ENCODE peak calls at places on chromosome X, in six cellular contexts. K is H1, C is HepG2, J is GM12878, R is K562, P is GM12891. U is an unnamed sample.

GRCh38 chrX:151458824-151459223 is 61.8 kb downstream of the VMA21 start:
- DNase-seq in R (no peak), K (no peak), P (no peak), C (peak; percentile 2), J (no peak), U (no peak)

GRCh38 chrX:10398271-10398670 is 222.1 kb downstream of the MID1 start:
- DNase-seq in K (no peak), R (no peak), C (no peak), P (no peak), J (no peak), U (no peak)

GRCh38 chrX:75522565-75523411 is at the start of gene ZDHHC15:
- DNase-seq in C (no peak), J (peak; percentile 13), R (no peak), K (peak; percentile 27), P (no peak), U (no peak)

GRCh38 chrX:24034485-24034884 is 7.5 kb upstream of the KLHL15 start:
- DNase-seq in K (no peak), R (no peak), P (no peak), J (no peak), C (no peak), U (no peak)

GRCh38 chrX:50769389-50770063 is 44.5 kb downstream of the SHROOM4 start:
- DNase-seq in C (no peak), K (no peak), J (no peak), P (no peak), R (no peak), U (no peak)

GRCh38 chrX:87005885-87006284 is 511.7 kb upstream of the KLHL4 start:
- DNase-seq in C (no peak), P (no peak), R (no peak), K (no peak), J (no peak), U (no peak)

GRCh38 chrX:38664285-38664684 is 102.9 kb downstream of the TSPAN7 start:
- DNase-seq in J (no peak), C (peak; percentile 13), K (no peak), P (no peak), R (peak; percentile 39), U (no peak)

GRCh38 chrX:11367609-11368430 is 74.6 kb downstream of the AMELX start:
- DNase-seq in P (no peak), K (no peak), C (no peak), R (peak; percentile 70), J (no peak), U (no peak)

GRCh38 chrX:124986284-124986683 is 333.4 kb upstream of the TEX13C start:
- DNase-seq in J (no peak), R (no peak), K (no peak), C (no peak), P (no peak), U (no peak)

GRCh38 chrX:154750301-154751120 is at the start of gene GAB3:
- DNase-seq in C (no peak), J (no peak), P (no peak), R (no peak), K (no peak), U (peak; percentile 26)

GRCh38 chrX:133390647-133391046 is 24.6 kb downstream of the GPC4 start:
- DNase-seq in C (no peak), K (no peak), P (no peak), R (no peak), J (no peak), U (no peak)

GRCh38 chrX:77930581-77930980 is 20.1 kb downstream of the ATP7A start:
- DNase-seq in J (no peak), C (no peak), R (no peak), P (no peak), K (no peak), U (no peak)

GRCh38 chrX:30181353-30181752 is 34.0 kb upstream of the MAGEB2 start:
- DNase-seq in R (no peak), C (no peak), P (no peak), J (no peak), K (no peak), U (no peak)

GRCh38 chrX:31706456-31706855 is 634.6 kb upstream of the FTHL17 start:
- DNase-seq in P (no peak), R (no peak), C (no peak), J (no peak), K (no peak), U (no peak)

GRCh38 chrX:64206556-64207162 is 1.2 kb upstream of the AMER1 start:
- DNase-seq in K (no peak), C (no peak), R (no peak), J (no peak), P (no peak), U (no peak)

GRCh38 chrX:371907-372306 is 14.8 kb downstream of the PPP2R3B start:
- DNase-seq in P (no peak), C (no peak), R (no peak), J (no peak), K (no peak), U (no peak)

GRCh38 chrX:17413228-17413627 is 38.2 kb downstream of the NHS start:
- DNase-seq in P (no peak), R (no peak), C (no peak), K (no peak), J (no peak), U (no peak)

GRCh38 chrX:10989386-10989785 is 121.7 kb upstream of the HCCS start:
- DNase-seq in K (no peak), J (no peak), R (no peak), C (no peak), P (no peak), U (no peak)

GRCh38 chrX:13194291-13195103 is 125.4 kb downstream of the ATXN3L start:
- DNase-seq in J (no peak), C (no peak), P (no peak), K (no peak), R (no peak), U (no peak)

GRCh38 chrX:2696698-2697215 is 5.7 kb downstream of the CD99 start:
- DNase-seq in R (no peak), C (no peak), K (no peak), J (peak; percentile 92), P (peak; percentile 42), U (no peak)

GRCh38 chrX:152632445-152633097 is 5.1 kb upstream of the GABRQ start:
- DNase-seq in P (no peak), R (peak; percentile 44), J (no peak), C (peak; percentile 8), K (no peak), U (no peak)

GRCh38 chrX:19882066-19882775 is 5.2 kb downstream of the SH3KBP1 start:
- DNase-seq in C (no peak), R (no peak), K (no peak), P (no peak), J (no peak), U (no peak)

GRCh38 chrX:142637206-142637605 is 388.5 kb upstream of the SPANXN4 start:
- DNase-seq in J (no peak), K (no peak), C (no peak), R (no peak), P (no peak), U (no peak)

GRCh38 chrX:47224266-47224895 is 5.9 kb downstream of the CDK16 start:
- DNase-seq in K (no peak), C (no peak), R (no peak), J (no peak), P (no peak), U (no peak)

GRCh38 chrX:47568656-47569295 is 7.8 kb downstream of the ARAF start:
- DNase-seq in K (no peak), R (no peak), P (no peak), C (peak; percentile 16), J (no peak), U (no peak)

GRCh38 chrX:70508296-70508911 is 63.8 kb downstream of the DLG3 start:
- DNase-seq in R (no peak), C (peak; percentile 44), K (no peak), J (no peak), P (no peak), U (no peak)

GRCh38 chrX:150365953-150366911 is 3.1 kb downstream of the MAMLD1 start:
- DNase-seq in R (peak; percentile 31), P (no peak), K (no peak), J (no peak), C (no peak), U (no peak)

GRCh38 chrX:21181232-21181853 is 192.9 kb upstream of the CNKSR2 start:
- DNase-seq in P (no peak), J (no peak), C (no peak), R (no peak), K (no peak), U (no peak)
- TF ChIP-seq POLR2AphosphoS5 in P (no peak), J (no peak), C (no peak), R (no peak), K (no peak), U (no peak)

DNA sequence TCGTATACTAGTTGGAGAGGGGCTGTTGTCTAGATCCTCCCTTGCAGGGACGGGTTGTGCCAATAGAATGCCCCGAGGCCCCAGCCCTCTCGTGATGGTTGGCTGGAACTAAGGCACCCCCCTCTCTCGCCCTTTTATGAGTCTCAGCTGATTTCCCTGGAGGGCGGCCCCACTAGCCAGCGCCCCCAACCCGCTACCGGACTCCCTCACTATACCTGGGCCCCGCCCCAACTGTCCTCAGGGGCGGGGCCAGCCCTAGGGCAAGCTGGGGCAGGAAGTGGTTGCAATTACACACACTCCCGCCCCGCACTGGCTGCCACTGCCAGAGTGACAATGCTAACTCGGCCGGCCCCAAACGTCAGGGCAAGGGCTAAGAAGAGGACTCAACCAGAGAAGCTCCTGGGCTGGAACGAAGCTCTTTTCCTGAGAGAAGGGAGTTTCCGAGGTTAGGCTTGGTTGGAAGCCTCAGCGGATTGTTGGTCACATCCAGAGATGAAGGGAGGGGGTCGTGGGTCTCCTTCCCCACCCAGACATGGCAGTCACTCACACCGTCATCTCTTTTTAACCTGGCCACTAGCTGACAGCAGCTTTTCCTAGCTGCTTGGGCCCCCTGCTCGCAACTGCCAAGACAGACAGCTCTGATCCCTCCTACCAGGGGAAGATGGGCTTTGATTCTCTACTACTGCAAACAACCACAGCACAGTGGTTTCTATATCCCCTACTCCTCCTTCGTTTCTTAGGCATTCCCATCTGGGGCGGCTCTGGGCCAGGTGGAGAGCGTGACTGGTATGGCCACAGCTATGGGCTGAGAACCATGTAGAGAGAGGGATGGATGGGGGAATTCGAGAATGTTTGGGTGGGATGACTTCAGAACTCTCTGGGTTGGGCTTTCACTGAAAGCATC is 21.0 kb upstream of the BCORL1 start:
- DNase-seq in C (peak; percentile 44), K (no peak), R (peak; percentile 89), P (peak; percentile 61), J (peak; percentile 17), U (peak; percentile 75)
- TF ChIP-seq POLR2A in C (no peak), K (no peak), R (peak; percentile 89), P (no peak), J (peak; percentile 78), U (peak; percentile 51)

GRCh38 chrX:1476682-1477081 is 24.0 kb upstream of the ASMTL start:
- DNase-seq in R (no peak), C (no peak), J (no peak), P (no peak), K (no peak), U (no peak)
- TF ChIP-seq TAF1 in R (no peak), C (no peak), J (no peak), P (no peak), K (no peak), U (no peak)

GRCh38 chrX:55452825-55453124 is 848 bp downstream of the MAGEH1 start:
- DNase-seq in P (no peak), J (no peak), R (no peak), K (no peak), C (no peak), U (no peak)

GRCh38 chrX:55450259-55450658 is 1.7 kb upstream of the MAGEH1 start:
- DNase-seq in K (no peak), P (no peak), J (no peak), R (peak; percentile 7), C (peak; percentile 3), U (no peak)

GRCh38 chrX:55451626-55451989 is 319 bp upstream of the MAGEH1 start:
- DNase-seq in J (no peak), K (no peak), P (no peak), C (no peak), R (peak; percentile 6), U (no peak)

GRCh38 chrX:55451125-55451524 is 802 bp upstream of the MAGEH1 start:
- DNase-seq in K (no peak), J (no peak), P (no peak), C (no peak), R (no peak), U (no peak)

GRCh38 chrX:55451990-55452824 is at the start of gene MAGEH1:
- DNase-seq in P (peak; percentile 39), K (peak; percentile 15), J (peak; percentile 55), C (peak; percentile 52), R (peak; percentile 45), U (peak; percentile 37)
- TF ChIP-seq POLR2AphosphoS5 in P (no peak), K (no peak), J (peak; percentile 63), C (no peak), R (no peak), U (peak; percentile 28)